ENCODE peak calls at places on chromosomes 1 and 21, in seven cellular contexts. G, Z, O, K, E, A and C are unnamed samples. For H3K27me3 and H3K4me1, the result is how much of the 10 kb centered on the place peaks cover.

GRCh38 chr1:68347415-68347814 is 102.3 kb downstream of the RPE65 start:
- DNase-seq in G (no peak), Z (peak), O (no peak), K (no peak), E (no peak), A (no peak), C (no peak)

GRCh38 chr1:147247656-147248238 is 5.3 kb downstream of the CHD1L start:
- DNase-seq in G (no peak), Z (no peak), O (no peak), K (no peak), E (peak), A (no peak), C (no peak)

GRCh38 chr21:29299906-29300546 is 1.3 kb downstream of the BACH1 start:
- DNase-seq in G (no peak), Z (peak), O (peak), K (peak), E (peak), A (peak), C (peak)

GRCh38 chr1:41215623-41216022 is 26.5 kb downstream of the SCMH1 start:
- DNase-seq in G (no peak), Z (no peak), O (no peak), K (no peak), E (no peak), A (no peak), C (no peak)

GRCh38 chr1:218302155-218302554 is 17.1 kb downstream of the RRP15 start:
- DNase-seq in G (no peak), Z (no peak), O (no peak), K (no peak), E (no peak), A (no peak), C (no peak)

GRCh38 chr1:239892602-239893001 is 199.1 kb upstream of the FMN2 start:
- DNase-seq in G (no peak), Z (no peak), O (no peak), K (no peak), E (no peak), A (no peak), C (no peak)

GRCh38 chr1:241357366-241358305 is 631 bp upstream of the RGS7 start:
- DNase-seq in G (no peak), Z (no peak), O (no peak), K (no peak), E (peak), A (no peak), C (no peak)

GRCh38 chr1:176102243-176102642 is 104.8 kb downstream of the COP1 start:
- DNase-seq in G (no peak), Z (no peak), O (no peak), K (no peak), E (peak), A (peak), C (no peak)

GRCh38 chr1:218553197-218553596 is 208.1 kb downstream of the TGFB2 start:
- DNase-seq in G (no peak), Z (no peak), O (no peak), K (no peak), E (no peak), A (peak), C (no peak)

GRCh38 chr1:41670558-41670957 is 186.1 kb upstream of the EDN2 start:
- DNase-seq in G (no peak), Z (no peak), O (no peak), K (no peak), E (peak), A (peak), C (no peak)

GRCh38 chr1:9687876-9688582 is 36.5 kb downstream of the PIK3CD start:
- DNase-seq in G (peak), Z (peak), O (peak), K (peak), E (peak), A (peak), C (no peak)

GRCh38 chr1:42173155-42173933 is 8.8 kb upstream of the GUCA2A start:
- DNase-seq in G (peak), Z (peak), O (peak), K (peak), E (peak), A (peak), C (no peak)

GRCh38 chr1:196001188-196001587 is 607.1 kb downstream of the KCNT2 start:
- DNase-seq in G (no peak), Z (no peak), O (no peak), K (no peak), E (no peak), A (no peak), C (no peak)

GRCh38 chr1:67250051-67250653 is 57.5 kb upstream of the IL12RB2 start:
- DNase-seq in G (no peak), Z (no peak), O (no peak), K (no peak), E (no peak), A (no peak), C (no peak)

GRCh38 chr21:46054447-46054846 is 43.5 kb upstream of the COL6A2 start:
- DNase-seq in G (no peak), Z (no peak), O (peak), K (no peak), E (peak), A (peak), C (peak)

GRCh38 chr1:215583185-215583692 is 16.1 kb downstream of the KCTD3 start:
- DNase-seq in G (no peak), Z (no peak), O (no peak), K (peak), E (peak), A (no peak), C (no peak)

GRCh38 chr1:24391882-24392603 is 21.5 kb downstream of the STPG1 start:
- DNase-seq in G (no peak), Z (peak), O (peak), K (peak), E (peak), A (peak), C (peak)

GRCh38 chr1:237012361-237012760 is 8.1 kb upstream of the MT1HL1 start:
- DNase-seq in G (no peak), Z (no peak), O (no peak), K (no peak), E (no peak), A (no peak), C (no peak)

GRCh38 chr1:177849130-177849529 is 120.7 kb downstream of the SEC16B start:
- DNase-seq in G (no peak), Z (no peak), O (no peak), K (no peak), E (peak), A (no peak), C (no peak)

GRCh38 chr1:224333309-224333926 is 3.4 kb upstream of the NVL start:
- DNase-seq in G (no peak), Z (no peak), O (no peak), K (no peak), E (peak), A (peak), C (no peak)

GRCh38 chr1:211631168-211631567 is 44.3 kb downstream of the NEK2 start:
- DNase-seq in G (no peak), Z (peak), O (no peak), K (no peak), E (no peak), A (no peak), C (no peak)

GRCh38 chr1:83123019-83123418 is 875.9 kb downstream of the TTLL7 start:
- DNase-seq in G (no peak), Z (no peak), O (no peak), K (no peak), E (no peak), A (no peak), C (no peak)

GRCh38 chr1:35883681-35884155 is 709 bp downstream of the AGO1 start:
- DNase-seq in G (peak), Z (peak), O (peak), K (peak), E (peak), A (peak), C (no peak)

GRCh38 chr1:12314328-12314903 is 84.6 kb downstream of the VPS13D start:
- DNase-seq in G (no peak), Z (no peak), O (no peak), K (no peak), E (peak), A (peak), C (no peak)

GRCh38 chr1:241592273-241592958 is 47.8 kb downstream of the CHML start:
- DNase-seq in G (no peak), Z (no peak), O (no peak), K (no peak), E (peak), A (peak), C (no peak)

GRCh38 chr1:200314085-200314750 is 95.6 kb downstream of the ZNF281 start:
- DNase-seq in G (no peak), Z (no peak), O (no peak), K (no peak), E (peak), A (peak), C (no peak)

GRCh38 chr1:232238009-232238408 is 391.9 kb downstream of the SIPA1L2 start:
- DNase-seq in G (no peak), Z (no peak), O (no peak), K (no peak), E (no peak), A (no peak), C (no peak)

GRCh38 chr1:47887959-47888629 is 109.1 kb downstream of the TRABD2B start:
- DNase-seq in G (no peak), Z (no peak), O (no peak), K (no peak), E (no peak), A (no peak), C (no peak)

GRCh38 chr1:113874017-113874879 is 2.7 kb upstream of the PTPN22 start:
- DNase-seq in G (no peak), Z (no peak), O (no peak), K (no peak), E (peak), A (no peak), C (no peak)

GRCh38 chr1:12415239-12415543 is 185.4 kb downstream of the VPS13D start:
- DNase-seq in G (no peak), Z (no peak), O (no peak), K (no peak), E (peak), A (no peak), C (no peak)

GRCh38 chr21:44405948-44406872 is 49.1 kb upstream of the LRRC3 start:
- DNase-seq in G (peak), Z (peak), O (no peak), K (no peak), E (peak), A (no peak), C (peak)

GRCh38 chr1:208235356-208235982 is 8.7 kb downstream of the PLXNA2 start:
- DNase-seq in G (no peak), Z (no peak), O (no peak), K (no peak), E (no peak), A (no peak), C (no peak)

GRCh38 chr21:36481639-36482038 is 1.7 kb upstream of the CLDN14 start:
- DNase-seq in G (no peak), Z (no peak), O (no peak), K (no peak), E (no peak), A (no peak), C (no peak)

GRCh38 chr1:197671140-197671539 is 104.1 kb downstream of the DENND1B start:
- DNase-seq in G (no peak), Z (no peak), O (no peak), K (no peak), E (peak), A (peak), C (no peak)

DNA sequence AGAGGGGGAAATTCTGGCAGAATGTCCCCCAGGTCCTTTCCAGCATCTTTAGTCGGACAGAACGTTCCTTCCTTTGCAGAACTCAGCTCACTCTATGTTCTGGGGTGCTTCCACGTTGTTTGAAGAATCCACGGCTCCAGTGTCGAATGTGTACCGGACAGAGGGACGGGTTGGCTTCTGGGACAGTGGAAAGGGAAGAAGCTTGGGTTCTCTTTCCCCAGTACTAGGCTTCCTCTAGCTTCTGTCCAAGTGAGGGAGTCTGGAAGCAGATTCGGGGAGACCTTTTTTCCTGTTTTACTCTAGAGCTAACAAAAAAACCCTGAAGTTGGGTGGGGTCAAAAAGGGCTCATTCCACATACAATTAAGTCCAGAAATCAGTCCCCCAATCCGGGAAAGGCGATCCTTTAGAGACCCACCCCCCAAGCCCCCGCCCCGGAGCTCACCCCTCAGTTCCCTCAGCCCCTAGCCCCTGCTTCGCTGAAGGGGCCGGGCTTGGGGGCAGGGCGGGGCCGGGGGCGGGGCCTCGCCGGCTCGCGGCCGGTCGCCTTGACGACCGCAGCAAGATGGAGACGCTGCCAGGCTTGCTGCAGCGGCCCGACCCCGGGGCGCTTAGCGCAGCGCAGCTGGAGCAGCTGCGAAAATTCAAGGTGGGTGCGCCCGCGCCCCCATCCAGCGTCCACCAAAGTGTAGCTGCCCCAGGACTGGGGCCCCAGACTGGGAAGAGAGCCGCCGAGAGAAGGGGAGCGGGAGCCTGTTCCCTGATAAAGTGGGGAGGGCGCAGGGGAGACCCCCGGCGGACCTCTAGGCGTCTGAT is at the start of gene RIIAD1:
- DNase-seq in G (no peak), Z (peak), O (peak), K (peak), E (peak), A (peak), C (no peak)
- H3K27me3 ChIP-seq in G (under half), Z (under half), O (under half), K (under half), E (under half), A (half or more), C (under half)

GRCh38 chr1:19044471-19044870 is 88.0 kb upstream of the IFFO2 start:
- DNase-seq in G (no peak), Z (peak), O (no peak), K (no peak), E (no peak), A (no peak), C (no peak)
- H3K4me1 ChIP-seq in G (under half), Z (under half), O (under half), K (under half), E (under half), A (under half), C (under half)

GRCh38 chr1:93021539-93022134 is 57.4 kb upstream of the MTF2 start:
- DNase-seq in G (no peak), Z (no peak), O (no peak), K (no peak), E (peak), A (peak), C (no peak)

GRCh38 chr1:93015590-93015989 is 54.3 kb upstream of the DIPK1A start:
- DNase-seq in G (no peak), Z (no peak), O (no peak), K (no peak), E (peak), A (peak), C (no peak)

GRCh38 chr1:93014156-93014555 is 52.9 kb upstream of the DIPK1A start:
- DNase-seq in G (no peak), Z (no peak), O (no peak), K (no peak), E (no peak), A (no peak), C (no peak)

GRCh38 chr1:93013311-93014091 is 52.2 kb upstream of the DIPK1A start:
- DNase-seq in G (no peak), Z (no peak), O (no peak), K (no peak), E (peak), A (no peak), C (no peak)

DNA sequence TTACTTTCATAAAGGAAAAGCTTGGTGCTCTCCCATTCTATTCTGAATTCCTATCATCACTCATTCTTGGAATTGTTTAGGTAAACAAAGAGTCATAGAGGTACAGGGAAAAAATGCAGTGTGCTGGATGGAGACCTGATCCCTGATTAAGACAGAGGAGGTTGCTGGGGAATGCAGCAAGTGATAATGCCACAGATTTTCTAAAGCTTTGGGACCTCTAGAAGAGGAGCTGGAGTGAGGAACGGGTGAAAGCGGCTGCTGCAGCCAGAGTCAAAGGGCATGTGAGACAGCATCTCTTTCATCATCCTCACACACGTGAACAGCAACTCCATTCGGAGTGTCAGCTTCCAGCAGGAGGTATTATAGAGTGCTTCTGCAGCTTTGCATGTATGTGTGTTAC is 54.9 kb upstream of the DIPK1A start:
- DNase-seq in G (no peak), Z (no peak), O (no peak), K (no peak), E (peak), A (no peak), C (no peak)
- H3K4me3 ChIP-seq in G (no peak), Z (no peak), O (no peak), K (no peak), E (no peak), A (peak), C (no peak)

DNA sequence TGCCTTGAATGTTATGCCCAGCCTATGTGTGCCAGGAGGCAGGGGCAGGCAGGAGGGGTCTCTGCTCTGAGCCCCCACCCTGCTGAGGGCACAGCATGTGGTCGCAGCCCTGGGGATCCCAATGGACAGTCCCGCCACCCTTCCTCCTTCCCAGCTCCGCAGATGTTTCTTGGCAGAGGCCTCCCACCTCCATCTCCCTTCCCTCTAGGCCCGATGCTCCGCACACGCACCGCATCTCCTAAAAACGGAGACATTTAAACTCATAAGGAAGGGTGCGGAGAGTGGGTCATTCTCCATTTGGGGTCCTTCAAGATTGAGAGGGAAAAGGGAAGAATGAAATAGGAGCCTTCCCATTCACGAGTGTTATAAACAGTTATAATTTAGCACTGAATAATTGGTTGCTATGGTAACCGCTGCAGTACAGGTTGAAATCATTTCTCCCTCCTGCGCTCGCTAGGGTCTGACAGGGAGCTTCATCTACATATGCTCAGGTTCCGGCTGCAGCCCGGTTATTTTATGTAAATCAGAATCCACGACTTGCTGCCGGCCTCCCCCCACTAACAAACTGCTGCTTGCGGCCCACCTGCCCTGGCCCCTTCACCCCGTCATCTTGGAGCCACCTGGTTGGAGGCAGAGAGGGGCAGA is 16.0 kb downstream of the CHD5 start:
- DNase-seq in G (no peak), Z (no peak), O (no peak), K (no peak), E (no peak), A (no peak), C (no peak)
- H3K27me3 ChIP-seq in G (under half), Z (under half), O (under half), K (under half), E (under half), A (half or more), C (under half)

GRCh38 chr1:2457444-2457843 is 18.6 kb upstream of the PLCH2 start:
- DNase-seq in G (no peak), Z (no peak), O (no peak), K (no peak), E (no peak), A (no peak), C (no peak)
- H3K4me1 ChIP-seq in G (under half), Z (under half), O (under half), K (under half), E (under half), A (under half), C (under half)

GRCh38 chr1:52063192-52063591 is 7.1 kb downstream of the BTF3L4 start:
- DNase-seq in G (no peak), Z (no peak), O (no peak), K (no peak), E (no peak), A (no peak), C (no peak)
- H3K4me3 ChIP-seq in G (no peak), Z (no peak), O (no peak), K (no peak), E (no peak), A (no peak), C (no peak)

DNA sequence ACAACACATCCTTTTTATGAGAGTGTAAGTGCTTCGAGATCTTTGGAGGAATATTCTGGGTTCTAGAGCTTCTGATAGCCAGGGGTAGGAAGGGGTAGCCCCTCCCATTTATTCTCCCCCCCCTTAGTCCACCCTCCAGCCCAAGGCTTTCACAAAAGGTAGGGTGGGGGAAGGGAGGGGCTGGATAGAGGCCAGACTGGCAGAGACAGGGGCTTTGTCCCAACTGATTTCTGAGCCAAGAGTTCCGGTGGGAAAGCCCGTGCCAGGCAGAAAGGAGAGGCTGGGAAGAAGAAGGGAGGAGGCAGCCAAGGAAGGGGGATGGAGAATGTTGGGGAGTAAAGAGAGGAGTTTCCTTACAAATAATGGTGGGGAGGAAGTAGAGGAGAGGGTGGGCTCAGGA is 3.1 kb downstream of the BCAN start:
- DNase-seq in G (no peak), Z (no peak), O (no peak), K (no peak), E (no peak), A (no peak), C (no peak)
- H3K27me3 ChIP-seq in G (under half), Z (under half), O (under half), K (half or more), E (half or more), A (half or more), C (under half)

DNA sequence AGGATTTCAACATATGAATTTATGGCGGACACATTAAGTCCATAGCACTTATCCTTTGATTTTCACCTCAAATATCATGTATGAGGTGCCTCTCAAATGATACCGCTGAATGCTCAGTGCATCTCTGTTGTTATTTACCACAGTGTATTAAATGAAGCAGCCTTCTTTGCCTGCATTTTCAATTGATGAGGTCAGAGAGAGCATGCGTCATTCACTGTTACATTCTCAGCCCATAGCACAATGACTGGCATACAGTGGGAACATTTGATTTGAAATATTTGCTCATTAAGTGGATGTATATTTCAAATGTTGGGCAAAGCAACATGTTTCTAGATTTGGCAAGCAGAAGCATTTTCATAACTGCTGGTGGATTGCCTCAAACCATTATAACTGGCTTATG is 45.7 kb downstream of the LRRC7 start:
- DNase-seq in G (no peak), Z (no peak), O (no peak), K (no peak), E (peak), A (no peak), C (no peak)
- H3K4me1 ChIP-seq in G (under half), Z (under half), O (under half), K (under half), E (under half), A (under half), C (under half)

GRCh38 chr1:217090073-217090911 is 367.1 kb upstream of the ESRRG start:
- DNase-seq in G (no peak), Z (no peak), O (no peak), K (no peak), E (no peak), A (no peak), C (peak)
- H3K4me3 ChIP-seq in G (peak), Z (peak), O (peak), K (peak), E (peak), A (peak), C (peak)